ENCODE peak calls at places on chromosomes 16 and 17, in seven cellular contexts. One of them, this sample, is unnamed.

GRCh38 chr17:80780381-80781187 is 211.1 kb upstream of the CHMP6 start:
- DNase-seq in mucosa of descending colon: no peak
- DNase-seq in transverse colon: no peak
- DNase-seq in HFF-Myc: no peak
- DNase-seq in tibial artery: peak; percentile 40
- DNase-seq in psoas muscle: no peak
- DNase-seq in astrocyte: no peak
- DNase-seq in this sample: no peak

GRCh38 chr16:80084163-80084562 is 456.6 kb upstream of the DYNLRB2 start:
- DNase-seq in mucosa of descending colon: no peak
- DNase-seq in transverse colon: no peak
- DNase-seq in HFF-Myc: no peak
- DNase-seq in tibial artery: no peak
- DNase-seq in psoas muscle: no peak
- DNase-seq in astrocyte: no peak
- DNase-seq in this sample: no peak

GRCh38 chr17:59751955-59752413 is 44.5 kb downstream of the VMP1 start:
- DNase-seq in mucosa of descending colon: no peak
- DNase-seq in transverse colon: no peak
- DNase-seq in HFF-Myc: no peak
- DNase-seq in tibial artery: no peak
- DNase-seq in psoas muscle: no peak
- DNase-seq in astrocyte: no peak
- DNase-seq in this sample: no peak

GRCh38 chr17:65925606-65926307 is 266.2 kb downstream of the CEP112 start:
- DNase-seq in mucosa of descending colon: no peak
- DNase-seq in transverse colon: no peak
- DNase-seq in HFF-Myc: no peak
- DNase-seq in tibial artery: no peak
- DNase-seq in psoas muscle: no peak
- DNase-seq in astrocyte: no peak
- DNase-seq in this sample: no peak

GRCh38 chr16:77763994-77764393 is 24.4 kb upstream of the VAT1L start:
- DNase-seq in mucosa of descending colon: no peak
- DNase-seq in transverse colon: no peak
- DNase-seq in HFF-Myc: no peak
- DNase-seq in tibial artery: no peak
- DNase-seq in psoas muscle: no peak
- DNase-seq in astrocyte: peak; percentile 32
- DNase-seq in this sample: no peak

GRCh38 chr17:77738666-77739531 is 219.6 kb upstream of the TNRC6C start:
- DNase-seq in mucosa of descending colon: no peak
- DNase-seq in transverse colon: no peak
- DNase-seq in HFF-Myc: no peak
- DNase-seq in tibial artery: peak; percentile 89
- DNase-seq in psoas muscle: no peak
- DNase-seq in astrocyte: no peak
- DNase-seq in this sample: peak; percentile 24

GRCh38 chr16:4701791-4702465 is 8.6 kb downstream of the NUDT16L1 start:
- DNase-seq in mucosa of descending colon: peak; percentile 63
- DNase-seq in transverse colon: no peak
- DNase-seq in HFF-Myc: no peak
- DNase-seq in tibial artery: no peak
- DNase-seq in psoas muscle: no peak
- DNase-seq in astrocyte: no peak
- DNase-seq in this sample: peak; percentile 43

GRCh38 chr16:56371383-56371937 is 53.9 kb downstream of the AMFR start:
- DNase-seq in mucosa of descending colon: no peak
- DNase-seq in transverse colon: no peak
- DNase-seq in HFF-Myc: no peak
- DNase-seq in tibial artery: no peak
- DNase-seq in psoas muscle: no peak
- DNase-seq in astrocyte: no peak
- DNase-seq in this sample: no peak

GRCh38 chr17:21034350-21035235 is 8.2 kb downstream of the USP22 start:
- DNase-seq in mucosa of descending colon: no peak
- DNase-seq in transverse colon: no peak
- DNase-seq in HFF-Myc: no peak
- DNase-seq in tibial artery: no peak
- DNase-seq in psoas muscle: peak; percentile 65
- DNase-seq in astrocyte: no peak
- DNase-seq in this sample: peak; percentile 23
- H3K4me3 ChIP-seq in mucosa of descending colon: no peak overlapping the region
- H3K4me3 ChIP-seq in transverse colon: no peak overlapping the region
- H3K4me3 ChIP-seq in HFF-Myc: no peak overlapping the region
- H3K4me3 ChIP-seq in tibial artery: no peak overlapping the region
- H3K4me3 ChIP-seq in psoas muscle: peak overlapping the region; percentile 35
- H3K4me3 ChIP-seq in astrocyte: peak overlapping the region; percentile 19
- H3K4me3 ChIP-seq in this sample: no peak overlapping the region

GRCh38 chr17:30924341-30924740 is 2.6 kb downstream of the ADAP2 start:
- DNase-seq in mucosa of descending colon: no peak
- DNase-seq in transverse colon: no peak
- DNase-seq in HFF-Myc: no peak
- DNase-seq in tibial artery: peak; percentile 20
- DNase-seq in psoas muscle: no peak
- DNase-seq in astrocyte: no peak
- DNase-seq in this sample: peak; percentile 56

GRCh38 chr17:30920282-30920681 is 1.5 kb upstream of the ADAP2 start:
- DNase-seq in mucosa of descending colon: no peak
- DNase-seq in transverse colon: no peak
- DNase-seq in HFF-Myc: no peak
- DNase-seq in tibial artery: peak; percentile 31
- DNase-seq in psoas muscle: peak; percentile 26
- DNase-seq in astrocyte: no peak
- DNase-seq in this sample: peak; percentile 80

GRCh38 chr17:30921544-30922196 is at the start of gene ADAP2:
- DNase-seq in mucosa of descending colon: peak; percentile 83
- DNase-seq in transverse colon: peak; percentile 77
- DNase-seq in HFF-Myc: no peak
- DNase-seq in tibial artery: peak; percentile 68
- DNase-seq in psoas muscle: peak; percentile 59
- DNase-seq in astrocyte: no peak
- DNase-seq in this sample: peak; percentile 91

GRCh38 chr17:30920683-30921543 is 832 bp upstream of the ADAP2 start:
- DNase-seq in mucosa of descending colon: no peak
- DNase-seq in transverse colon: no peak
- DNase-seq in HFF-Myc: no peak
- DNase-seq in tibial artery: peak; percentile 1
- DNase-seq in psoas muscle: no peak
- DNase-seq in astrocyte: no peak
- DNase-seq in this sample: no peak

DNA sequence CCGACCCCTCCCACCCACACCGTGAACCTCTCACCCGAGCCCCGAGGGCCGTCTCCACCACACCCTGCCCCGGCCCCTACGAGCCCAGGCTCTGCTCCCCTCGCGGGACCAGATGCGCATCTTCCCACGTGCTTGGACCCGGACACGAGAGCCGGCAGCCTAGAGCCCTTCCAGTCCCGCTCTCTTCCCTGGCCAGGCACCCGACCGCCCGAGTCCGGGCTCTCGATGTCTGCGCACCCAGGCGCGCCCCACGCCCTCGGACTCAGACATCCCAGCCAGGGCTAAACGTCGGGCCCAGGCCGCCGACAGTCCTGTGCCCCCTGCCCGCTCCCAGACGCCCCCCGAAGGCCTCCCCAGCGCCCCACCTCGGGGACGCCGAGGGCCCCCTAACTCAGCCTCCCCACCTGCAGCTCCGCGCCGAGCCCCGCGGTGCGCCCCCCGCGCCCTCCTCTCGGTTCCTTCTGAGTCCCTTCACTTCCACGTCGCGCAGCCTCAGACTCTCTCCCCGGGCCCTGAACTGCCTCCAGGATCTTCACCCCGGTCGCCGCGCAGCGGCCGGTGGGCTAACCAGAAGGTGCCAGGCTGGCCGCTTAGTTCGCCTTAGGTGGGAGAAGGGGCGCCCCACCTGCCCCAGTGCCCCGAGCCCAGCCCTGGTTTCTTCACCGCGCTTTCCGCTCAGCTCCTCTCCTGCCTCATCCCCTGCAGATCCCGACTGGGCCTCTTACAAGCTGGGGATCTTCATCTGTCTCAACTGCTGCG is 669 bp downstream of the ADAP2 start:
- DNase-seq in mucosa of descending colon: peak; percentile 49
- DNase-seq in transverse colon: peak; percentile 17
- DNase-seq in HFF-Myc: no peak
- DNase-seq in tibial artery: peak; percentile 66
- DNase-seq in psoas muscle: peak; percentile 20
- DNase-seq in astrocyte: no peak
- DNase-seq in this sample: peak; percentile 75
- H3K4me3 ChIP-seq in mucosa of descending colon: peak overlapping the region; percentile 22
- H3K4me3 ChIP-seq in transverse colon: peak overlapping the region; percentile 64
- H3K4me3 ChIP-seq in HFF-Myc: peak overlapping the region; percentile 19
- H3K4me3 ChIP-seq in tibial artery: peak overlapping the region; percentile 42
- H3K4me3 ChIP-seq in psoas muscle: peak overlapping the region; percentile 71
- H3K4me3 ChIP-seq in astrocyte: no peak overlapping the region
- H3K4me3 ChIP-seq in this sample: peak overlapping the region; percentile 34

GRCh38 chr17:48555616-48556533 is 11.0 kb upstream of the HOXB2 start:
- DNase-seq in mucosa of descending colon: peak; percentile 47
- DNase-seq in transverse colon: no peak
- DNase-seq in HFF-Myc: no peak
- DNase-seq in tibial artery: no peak
- DNase-seq in psoas muscle: no peak
- DNase-seq in astrocyte: peak; percentile 66
- DNase-seq in this sample: peak; percentile 89
- H3K4me3 ChIP-seq in mucosa of descending colon: no peak overlapping the region
- H3K4me3 ChIP-seq in transverse colon: peak overlapping the region; percentile 28
- H3K4me3 ChIP-seq in HFF-Myc: no peak overlapping the region
- H3K4me3 ChIP-seq in tibial artery: peak overlapping the region; percentile 43
- H3K4me3 ChIP-seq in psoas muscle: peak overlapping the region; percentile 64
- H3K4me3 ChIP-seq in astrocyte: peak overlapping the region; percentile 63
- H3K4me3 ChIP-seq in this sample: peak overlapping the region; percentile 37

GRCh38 chr17:10170233-10170632 is 28.2 kb downstream of the GAS7 start:
- DNase-seq in mucosa of descending colon: no peak
- DNase-seq in transverse colon: no peak
- DNase-seq in HFF-Myc: no peak
- DNase-seq in tibial artery: no peak
- DNase-seq in psoas muscle: no peak
- DNase-seq in astrocyte: no peak
- DNase-seq in this sample: no peak

GRCh38 chr17:10172778-10173177 is 25.6 kb downstream of the GAS7 start:
- DNase-seq in mucosa of descending colon: no peak
- DNase-seq in transverse colon: no peak
- DNase-seq in HFF-Myc: no peak
- DNase-seq in tibial artery: no peak
- DNase-seq in psoas muscle: no peak
- DNase-seq in astrocyte: no peak
- DNase-seq in this sample: no peak

GRCh38 chr17:10172241-10172741 is 26.1 kb downstream of the GAS7 start:
- DNase-seq in mucosa of descending colon: no peak
- DNase-seq in transverse colon: no peak
- DNase-seq in HFF-Myc: no peak
- DNase-seq in tibial artery: no peak
- DNase-seq in psoas muscle: no peak
- DNase-seq in astrocyte: no peak
- DNase-seq in this sample: no peak

GRCh38 chr17:10171581-10171981 is 26.8 kb downstream of the GAS7 start:
- DNase-seq in mucosa of descending colon: no peak
- DNase-seq in transverse colon: no peak
- DNase-seq in HFF-Myc: no peak
- DNase-seq in tibial artery: no peak
- DNase-seq in psoas muscle: no peak
- DNase-seq in astrocyte: no peak
- DNase-seq in this sample: no peak

DNA sequence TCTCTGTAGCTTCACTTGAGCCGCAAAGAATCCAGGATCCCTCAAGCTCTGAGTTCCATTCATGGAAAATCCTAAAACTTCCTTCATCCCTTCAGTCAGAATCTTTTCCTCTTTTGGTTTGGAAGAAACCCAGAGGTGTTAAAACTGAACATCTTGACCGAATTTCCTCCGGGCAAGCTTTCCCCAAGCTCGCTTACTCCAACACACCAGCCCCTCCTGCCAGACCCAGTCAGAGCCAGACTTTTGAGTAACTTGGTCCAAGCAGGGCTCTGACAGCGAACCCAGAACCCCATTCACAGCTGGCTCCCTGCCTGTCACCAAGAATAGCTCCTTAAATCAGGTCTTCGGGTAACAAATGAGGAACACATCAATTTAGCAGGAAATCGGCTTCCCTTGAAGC is 27.3 kb downstream of the GAS7 start:
- DNase-seq in mucosa of descending colon: no peak
- DNase-seq in transverse colon: no peak
- DNase-seq in HFF-Myc: no peak
- DNase-seq in tibial artery: peak; percentile 70
- DNase-seq in psoas muscle: peak; percentile 63
- DNase-seq in astrocyte: no peak
- DNase-seq in this sample: no peak
- H3K4me3 ChIP-seq in mucosa of descending colon: no peak overlapping the region
- H3K4me3 ChIP-seq in transverse colon: no peak overlapping the region
- H3K4me3 ChIP-seq in HFF-Myc: no peak overlapping the region
- H3K4me3 ChIP-seq in tibial artery: no peak overlapping the region
- H3K4me3 ChIP-seq in psoas muscle: no peak overlapping the region
- H3K4me3 ChIP-seq in astrocyte: no peak overlapping the region
- H3K4me3 ChIP-seq in this sample: no peak overlapping the region

DNA sequence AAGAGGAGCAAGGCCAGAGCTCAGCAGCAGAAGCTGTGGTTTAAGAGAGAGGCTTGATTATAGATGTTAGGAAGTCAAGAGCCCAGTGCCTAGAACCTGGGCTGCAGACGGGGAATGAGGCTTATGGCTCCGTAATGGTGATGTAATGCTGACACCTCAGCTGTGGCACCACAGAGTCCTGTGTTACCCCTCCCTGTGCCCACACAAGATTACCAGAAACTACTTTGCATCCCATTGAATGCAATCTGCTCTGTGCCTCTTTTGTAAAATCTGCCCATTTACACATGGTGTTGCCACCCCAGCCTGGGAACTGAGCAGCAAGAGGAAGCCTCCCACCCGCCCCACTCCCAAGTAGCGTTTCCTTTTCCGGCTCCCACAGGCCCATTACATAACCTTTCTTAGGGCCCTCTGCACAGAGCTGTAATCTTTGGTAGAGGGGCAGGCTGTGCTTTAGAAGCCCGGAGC is 57.0 kb downstream of the PITPNC1 start:
- DNase-seq in mucosa of descending colon: no peak
- DNase-seq in transverse colon: peak; percentile 33
- DNase-seq in HFF-Myc: no peak
- DNase-seq in tibial artery: peak; percentile 67
- DNase-seq in psoas muscle: no peak
- DNase-seq in astrocyte: no peak
- DNase-seq in this sample: no peak
- H3K4me3 ChIP-seq in mucosa of descending colon: no peak overlapping the region
- H3K4me3 ChIP-seq in transverse colon: no peak overlapping the region
- H3K4me3 ChIP-seq in HFF-Myc: no peak overlapping the region
- H3K4me3 ChIP-seq in tibial artery: no peak overlapping the region
- H3K4me3 ChIP-seq in psoas muscle: no peak overlapping the region
- H3K4me3 ChIP-seq in astrocyte: no peak overlapping the region
- H3K4me3 ChIP-seq in this sample: no peak overlapping the region